ENCODE peak calls at places on chromosomes 1 and 21, in six cellular contexts. One of them, this sample, is unnamed.

GRCh38 chr1:228305721-228306152 is 97.9 kb downstream of the OBSCN start:
- DNase-seq in fibroblast of mammary gland: no peak
- DNase-seq in astrocyte of the spinal cord: no peak
- DNase-seq in cardiac fibroblast: no peak
- DNase-seq in fibroblast of pulmonary artery: no peak
- DNase-seq in fibroblast of the aortic adventitia: no peak
- DNase-seq in this sample: no peak

GRCh38 chr1:116044071-116044470 is 67.1 kb upstream of the MAB21L3 start:
- DNase-seq in fibroblast of pulmonary artery: no peak
- DNase-seq in fibroblast of mammary gland: no peak
- DNase-seq in cardiac fibroblast: no peak
- DNase-seq in astrocyte of the spinal cord: no peak
- DNase-seq in fibroblast of the aortic adventitia: no peak
- DNase-seq in this sample: no peak

GRCh38 chr1:85818371-85818770 is 110.1 kb upstream of the ZNHIT6 start:
- DNase-seq in fibroblast of pulmonary artery: peak
- DNase-seq in fibroblast of the aortic adventitia: peak
- DNase-seq in astrocyte of the spinal cord: peak
- DNase-seq in cardiac fibroblast: peak
- DNase-seq in fibroblast of mammary gland: peak
- DNase-seq in this sample: peak

GRCh38 chr1:235068155-235069121 is 60.2 kb downstream of the TOMM20 start:
- DNase-seq in fibroblast of pulmonary artery: peak
- DNase-seq in cardiac fibroblast: peak
- DNase-seq in fibroblast of the aortic adventitia: peak
- DNase-seq in fibroblast of mammary gland: peak
- DNase-seq in astrocyte of the spinal cord: peak
- DNase-seq in this sample: peak

GRCh38 chr21:35923971-35924370 is 136.4 kb downstream of the SETD4 start:
- DNase-seq in cardiac fibroblast: no peak
- DNase-seq in fibroblast of mammary gland: no peak
- DNase-seq in fibroblast of pulmonary artery: no peak
- DNase-seq in astrocyte of the spinal cord: no peak
- DNase-seq in fibroblast of the aortic adventitia: no peak
- DNase-seq in this sample: no peak

GRCh38 chr1:48526045-48526714 is 54.2 kb upstream of the SPATA6 start:
- DNase-seq in fibroblast of the aortic adventitia: peak
- DNase-seq in fibroblast of pulmonary artery: peak
- DNase-seq in astrocyte of the spinal cord: no peak
- DNase-seq in cardiac fibroblast: peak
- DNase-seq in fibroblast of mammary gland: peak
- DNase-seq in this sample: peak

GRCh38 chr1:17016317-17016661 is 4.6 kb upstream of the ATP13A2 start:
- DNase-seq in astrocyte of the spinal cord: peak
- DNase-seq in cardiac fibroblast: peak
- DNase-seq in fibroblast of mammary gland: peak
- DNase-seq in fibroblast of the aortic adventitia: peak
- DNase-seq in fibroblast of pulmonary artery: peak
- DNase-seq in this sample: peak

GRCh38 chr1:233569636-233570035 is 44.3 kb upstream of the KCNK1 start:
- DNase-seq in fibroblast of mammary gland: peak
- DNase-seq in cardiac fibroblast: peak
- DNase-seq in fibroblast of pulmonary artery: peak
- DNase-seq in astrocyte of the spinal cord: peak
- DNase-seq in fibroblast of the aortic adventitia: peak
- DNase-seq in this sample: no peak

GRCh38 chr1:230170610-230171009 is 103.6 kb downstream of the GALNT2 start:
- DNase-seq in astrocyte of the spinal cord: no peak
- DNase-seq in fibroblast of the aortic adventitia: no peak
- DNase-seq in fibroblast of pulmonary artery: no peak
- DNase-seq in fibroblast of mammary gland: no peak
- DNase-seq in cardiac fibroblast: no peak
- DNase-seq in this sample: no peak

GRCh38 chr1:235601087-235601486 is 48.5 kb downstream of the GNG4 start:
- DNase-seq in cardiac fibroblast: peak
- DNase-seq in fibroblast of pulmonary artery: peak
- DNase-seq in fibroblast of mammary gland: no peak
- DNase-seq in astrocyte of the spinal cord: no peak
- DNase-seq in fibroblast of the aortic adventitia: peak
- DNase-seq in this sample: no peak

GRCh38 chr1:169364948-169365347 is 2.6 kb downstream of the NME7 start:
- DNase-seq in cardiac fibroblast: no peak
- DNase-seq in astrocyte of the spinal cord: no peak
- DNase-seq in fibroblast of the aortic adventitia: no peak
- DNase-seq in fibroblast of pulmonary artery: no peak
- DNase-seq in fibroblast of mammary gland: no peak
- DNase-seq in this sample: no peak

GRCh38 chr1:61198554-61198953 is 116.2 kb downstream of the NFIA start:
- DNase-seq in astrocyte of the spinal cord: no peak
- DNase-seq in cardiac fibroblast: no peak
- DNase-seq in fibroblast of the aortic adventitia: no peak
- DNase-seq in fibroblast of mammary gland: no peak
- DNase-seq in fibroblast of pulmonary artery: no peak
- DNase-seq in this sample: no peak

GRCh38 chr1:216310776-216311175 is 112.5 kb downstream of the USH2A start:
- DNase-seq in fibroblast of mammary gland: peak
- DNase-seq in cardiac fibroblast: peak
- DNase-seq in astrocyte of the spinal cord: peak
- DNase-seq in fibroblast of pulmonary artery: peak
- DNase-seq in fibroblast of the aortic adventitia: peak
- DNase-seq in this sample: peak

GRCh38 chr1:66393586-66394334 is 140.2 kb upstream of the SGIP1 start:
- DNase-seq in fibroblast of mammary gland: no peak
- DNase-seq in fibroblast of pulmonary artery: no peak
- DNase-seq in cardiac fibroblast: no peak
- DNase-seq in fibroblast of the aortic adventitia: no peak
- DNase-seq in astrocyte of the spinal cord: no peak
- DNase-seq in this sample: no peak

GRCh38 chr1:55284856-55285255 is 69.7 kb upstream of the USP24 start:
- DNase-seq in cardiac fibroblast: peak
- DNase-seq in fibroblast of mammary gland: peak
- DNase-seq in fibroblast of pulmonary artery: peak
- DNase-seq in astrocyte of the spinal cord: peak
- DNase-seq in fibroblast of the aortic adventitia: peak
- DNase-seq in this sample: peak

GRCh38 chr21:43884012-43884860 is 19.2 kb downstream of the AGPAT3 start:
- DNase-seq in cardiac fibroblast: peak
- DNase-seq in astrocyte of the spinal cord: peak
- DNase-seq in fibroblast of pulmonary artery: peak
- DNase-seq in fibroblast of the aortic adventitia: peak
- DNase-seq in fibroblast of mammary gland: no peak
- DNase-seq in this sample: no peak

GRCh38 chr1:22077728-22078127 is 25.2 kb downstream of the CDC42 start:
- DNase-seq in astrocyte of the spinal cord: peak
- DNase-seq in fibroblast of mammary gland: peak
- DNase-seq in cardiac fibroblast: no peak
- DNase-seq in fibroblast of the aortic adventitia: no peak
- DNase-seq in fibroblast of pulmonary artery: no peak
- DNase-seq in this sample: peak

GRCh38 chr1:82503805-82504204 is 703.1 kb downstream of the ADGRL2 start:
- DNase-seq in fibroblast of mammary gland: no peak
- DNase-seq in cardiac fibroblast: peak
- DNase-seq in fibroblast of pulmonary artery: no peak
- DNase-seq in fibroblast of the aortic adventitia: peak
- DNase-seq in astrocyte of the spinal cord: no peak
- DNase-seq in this sample: no peak

GRCh38 chr21:33968998-33969353 is 53.4 kb upstream of the ATP5PO start:
- DNase-seq in cardiac fibroblast: no peak
- DNase-seq in fibroblast of pulmonary artery: no peak
- DNase-seq in fibroblast of the aortic adventitia: no peak
- DNase-seq in astrocyte of the spinal cord: no peak
- DNase-seq in fibroblast of mammary gland: no peak
- DNase-seq in this sample: no peak

GRCh38 chr1:107196973-107197562 is 56.2 kb downstream of the NTNG1 start:
- DNase-seq in fibroblast of the aortic adventitia: no peak
- DNase-seq in fibroblast of mammary gland: peak
- DNase-seq in cardiac fibroblast: no peak
- DNase-seq in fibroblast of pulmonary artery: peak
- DNase-seq in astrocyte of the spinal cord: no peak
- DNase-seq in this sample: no peak

GRCh38 chr1:35386954-35387353 is 118.4 kb downstream of the ZMYM4 start:
- DNase-seq in fibroblast of mammary gland: no peak
- DNase-seq in fibroblast of the aortic adventitia: no peak
- DNase-seq in fibroblast of pulmonary artery: no peak
- DNase-seq in astrocyte of the spinal cord: no peak
- DNase-seq in cardiac fibroblast: no peak
- DNase-seq in this sample: no peak

GRCh38 chr1:205711105-205712048 is 31.1 kb upstream of the SLC45A3 start:
- DNase-seq in fibroblast of pulmonary artery: peak
- DNase-seq in fibroblast of mammary gland: peak
- DNase-seq in fibroblast of the aortic adventitia: peak
- DNase-seq in cardiac fibroblast: peak
- DNase-seq in astrocyte of the spinal cord: peak
- DNase-seq in this sample: peak

GRCh38 chr1:22784317-22784716 is 73.7 kb downstream of the EPHB2 start:
- DNase-seq in cardiac fibroblast: no peak
- DNase-seq in astrocyte of the spinal cord: no peak
- DNase-seq in fibroblast of the aortic adventitia: no peak
- DNase-seq in fibroblast of pulmonary artery: no peak
- DNase-seq in fibroblast of mammary gland: no peak
- DNase-seq in this sample: no peak

GRCh38 chr21:46543306-46543705 is 61.6 kb downstream of the S100B start:
- DNase-seq in fibroblast of pulmonary artery: no peak
- DNase-seq in fibroblast of the aortic adventitia: no peak
- DNase-seq in astrocyte of the spinal cord: no peak
- DNase-seq in fibroblast of mammary gland: no peak
- DNase-seq in cardiac fibroblast: no peak
- DNase-seq in this sample: no peak

GRCh38 chr1:46655848-46656247 is 12.3 kb downstream of the ATPAF1 start:
- DNase-seq in astrocyte of the spinal cord: no peak
- DNase-seq in fibroblast of mammary gland: no peak
- DNase-seq in fibroblast of the aortic adventitia: no peak
- DNase-seq in fibroblast of pulmonary artery: no peak
- DNase-seq in cardiac fibroblast: no peak
- DNase-seq in this sample: no peak

GRCh38 chr1:11068556-11069232 is 8.9 kb upstream of the SRM start:
- DNase-seq in fibroblast of pulmonary artery: no peak
- DNase-seq in cardiac fibroblast: no peak
- DNase-seq in fibroblast of mammary gland: no peak
- DNase-seq in fibroblast of the aortic adventitia: no peak
- DNase-seq in astrocyte of the spinal cord: no peak
- DNase-seq in this sample: no peak
- TF ChIP-seq CTCF in fibroblast of pulmonary artery: no peak
- TF ChIP-seq CTCF in cardiac fibroblast: no peak
- TF ChIP-seq CTCF in fibroblast of mammary gland: no peak
- TF ChIP-seq CTCF in fibroblast of the aortic adventitia: no peak
- TF ChIP-seq CTCF in astrocyte of the spinal cord: no peak
- TF ChIP-seq CTCF in this sample: no peak

DNA sequence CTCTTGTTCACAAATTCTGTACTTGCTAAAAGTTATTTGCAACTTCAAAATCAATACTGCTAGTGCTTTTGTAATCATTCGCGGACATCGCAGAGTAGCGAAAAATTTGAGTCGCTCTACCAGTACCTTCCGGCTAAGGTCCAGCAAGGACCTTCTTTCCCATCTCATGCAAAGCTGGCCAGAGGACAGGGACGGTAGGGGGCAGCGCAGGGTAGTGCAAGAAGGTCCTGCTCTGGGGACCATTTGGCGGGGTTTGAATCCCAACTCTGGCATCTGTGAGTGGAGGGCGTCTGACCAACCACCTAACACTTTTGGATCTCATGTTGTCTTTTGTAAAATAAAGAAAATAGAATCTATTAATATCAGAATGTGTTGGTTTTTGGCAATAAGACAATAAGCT is 258.3 kb downstream of the SPATA17 start:
- DNase-seq in cardiac fibroblast: no peak
- DNase-seq in astrocyte of the spinal cord: no peak
- DNase-seq in fibroblast of pulmonary artery: no peak
- DNase-seq in fibroblast of mammary gland: peak
- DNase-seq in fibroblast of the aortic adventitia: no peak
- DNase-seq in this sample: no peak
- TF ChIP-seq CTCF in cardiac fibroblast: no peak
- TF ChIP-seq CTCF in astrocyte of the spinal cord: peak
- TF ChIP-seq CTCF in fibroblast of pulmonary artery: no peak
- TF ChIP-seq CTCF in fibroblast of mammary gland: peak
- TF ChIP-seq CTCF in fibroblast of the aortic adventitia: peak
- TF ChIP-seq CTCF in this sample: no peak

GRCh38 chr1:171110485-171111340 is 20.0 kb downstream of the FMO3 start:
- DNase-seq in fibroblast of pulmonary artery: peak
- DNase-seq in astrocyte of the spinal cord: no peak
- DNase-seq in cardiac fibroblast: peak
- DNase-seq in fibroblast of the aortic adventitia: peak
- DNase-seq in fibroblast of mammary gland: peak
- DNase-seq in this sample: peak

GRCh38 chr1:171113377-171113776 is 22.7 kb downstream of the FMO3 start:
- DNase-seq in cardiac fibroblast: no peak
- DNase-seq in astrocyte of the spinal cord: no peak
- DNase-seq in fibroblast of pulmonary artery: no peak
- DNase-seq in fibroblast of the aortic adventitia: no peak
- DNase-seq in fibroblast of mammary gland: no peak
- DNase-seq in this sample: no peak

GRCh38 chr1:171107257-171107940 is 16.7 kb downstream of the FMO3 start:
- DNase-seq in fibroblast of the aortic adventitia: peak
- DNase-seq in cardiac fibroblast: peak
- DNase-seq in fibroblast of mammary gland: peak
- DNase-seq in astrocyte of the spinal cord: no peak
- DNase-seq in fibroblast of pulmonary artery: peak
- DNase-seq in this sample: no peak

GRCh38 chr1:171103862-171104261 is 13.2 kb downstream of the FMO3 start:
- DNase-seq in cardiac fibroblast: no peak
- DNase-seq in fibroblast of the aortic adventitia: no peak
- DNase-seq in astrocyte of the spinal cord: no peak
- DNase-seq in fibroblast of mammary gland: no peak
- DNase-seq in fibroblast of pulmonary artery: no peak
- DNase-seq in this sample: no peak

DNA sequence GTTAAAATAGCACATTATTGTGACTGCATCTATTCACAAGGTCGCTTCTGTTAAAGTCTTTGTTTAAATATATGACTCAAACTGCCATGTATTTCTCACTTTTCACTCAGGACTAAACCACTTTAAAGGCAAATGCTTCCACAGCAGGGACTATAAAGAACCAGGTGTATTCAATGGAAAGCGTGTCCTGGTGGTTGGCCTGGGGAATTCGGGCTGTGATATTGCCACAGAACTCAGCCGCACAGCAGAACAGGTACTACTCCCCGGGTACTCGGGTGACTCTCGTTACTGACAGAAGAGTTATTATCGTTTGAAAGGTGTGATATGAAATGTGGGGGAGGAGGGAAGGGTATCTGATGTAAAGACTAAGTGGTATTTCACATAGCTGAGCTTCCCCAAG is 17.3 kb downstream of the FMO3 start:
- DNase-seq in fibroblast of mammary gland: no peak
- DNase-seq in cardiac fibroblast: no peak
- DNase-seq in astrocyte of the spinal cord: no peak
- DNase-seq in fibroblast of pulmonary artery: no peak
- DNase-seq in fibroblast of the aortic adventitia: no peak
- DNase-seq in this sample: no peak
- TF ChIP-seq CTCF in fibroblast of mammary gland: no peak
- TF ChIP-seq CTCF in cardiac fibroblast: no peak
- TF ChIP-seq CTCF in astrocyte of the spinal cord: no peak
- TF ChIP-seq CTCF in fibroblast of pulmonary artery: no peak
- TF ChIP-seq CTCF in fibroblast of the aortic adventitia: no peak
- TF ChIP-seq CTCF in this sample: no peak

GRCh38 chr21:28521932-28522826 is 470.5 kb downstream of the LTN1 start:
- DNase-seq in fibroblast of mammary gland: peak
- DNase-seq in fibroblast of pulmonary artery: peak
- DNase-seq in cardiac fibroblast: peak
- DNase-seq in fibroblast of the aortic adventitia: peak
- DNase-seq in astrocyte of the spinal cord: peak
- DNase-seq in this sample: peak
- TF ChIP-seq CTCF in fibroblast of mammary gland: peak
- TF ChIP-seq CTCF in fibroblast of pulmonary artery: peak
- TF ChIP-seq CTCF in cardiac fibroblast: peak
- TF ChIP-seq CTCF in fibroblast of the aortic adventitia: peak
- TF ChIP-seq CTCF in astrocyte of the spinal cord: peak
- TF ChIP-seq CTCF in this sample: peak